ENCODE peak calls at places on chromosomes 16 and 17, in six cellular contexts. P is activated CD4-positive, alpha-beta T cell treated with anti-CD3 and anti-CD28 coated beads, Interleukin-2, amount 10 ng/mL, durations not matched to agents 7 days and 5 days; K is cardiac fibroblast; L is HuH-7.5; E is BE2C; C is hippocampal formation. I is an unnamed sample.

GRCh38 chr17:73255671-73256181 is 6.0 kb downstream of the CPSF4L start:
- DNase-seq in K (peak; percentile 35), C (no peak), L (peak; percentile 53), E (peak; percentile 68), P (peak; percentile 54), I (peak; percentile 70)

GRCh38 chr16:83574388-83574787 is 233.4 kb upstream of the HSBP1 start:
- DNase-seq in K (peak; percentile 20), C (no peak), L (no peak), P (no peak), E (no peak), I (peak; percentile 41)

GRCh38 chr17:68127914-68128313 is 92.4 kb downstream of the KPNA2 start:
- DNase-seq in L (no peak), K (no peak), P (no peak), C (no peak), E (no peak), I (no peak)

GRCh38 chr17:70144260-70144846 is 25.0 kb upstream of the KCNJ2 start:
- DNase-seq in K (peak; percentile 56), P (no peak), L (no peak), C (peak; percentile 67), E (no peak), I (peak; percentile 61)

GRCh38 chr16:81591538-81591870 is 146.9 kb downstream of the CMIP start:
- DNase-seq in C (no peak), P (no peak), E (no peak), K (no peak), L (no peak), I (no peak)

GRCh38 chr16:285146-286055 is 2.4 kb downstream of the PDIA2 start:
- DNase-seq in C (no peak), E (no peak), K (no peak), L (no peak), P (no peak), I (no peak)

GRCh38 chr17:7241783-7242716 is at the start of gene GABARAP:
- DNase-seq in E (peak; percentile 78), L (peak; percentile 64), K (peak; percentile 95), P (peak; percentile 93), C (peak; percentile 89), I (peak; percentile 98)

GRCh38 chr17:66755101-66755943 is 79.6 kb upstream of the CACNG5 start:
- DNase-seq in P (no peak), K (no peak), C (no peak), E (no peak), L (no peak), I (no peak)

GRCh38 chr16:12695454-12695853 is 108.2 kb downstream of the CPPED1 start:
- DNase-seq in P (no peak), K (no peak), L (no peak), C (no peak), E (no peak), I (no peak)

GRCh38 chr16:72050769-72051464 is 3.4 kb upstream of the HP start:
- DNase-seq in E (no peak), K (no peak), C (no peak), P (no peak), L (no peak), I (peak; percentile 41)

GRCh38 chr16:30658731-30659506 is 688 bp downstream of the FBRS start:
- DNase-seq in P (no peak), E (peak; percentile 80), L (peak; percentile 80), C (peak; percentile 99), K (peak; percentile 99), I (peak; percentile 99)

GRCh38 chr17:82315703-82316358 is 1.6 kb downstream of the CD7 start:
- DNase-seq in L (no peak), C (no peak), P (peak; percentile 42), E (peak; percentile 10), K (no peak), I (no peak)

GRCh38 chr16:66511615-66512500 is 38.1 kb downstream of the TK2 start:
- DNase-seq in K (peak; percentile 74), E (peak; percentile 40), C (no peak), P (no peak), L (no peak), I (peak; percentile 79)

GRCh38 chr16:66547101-66547989 is 2.6 kb downstream of the TK2 start:
- DNase-seq in L (no peak), E (no peak), P (no peak), C (no peak), K (no peak), I (no peak)

GRCh38 chr16:1150511-1150982 is 2.4 kb upstream of the CACNA1H start:
- DNase-seq in P (peak; percentile 15), L (peak; percentile 69), E (peak; percentile 45), C (no peak), K (no peak), I (peak; percentile 52)

GRCh38 chr17:43966276-43966675 is 12.5 kb upstream of the PYY start:
- DNase-seq in P (no peak), L (no peak), E (no peak), C (no peak), K (no peak), I (no peak)

GRCh38 chr17:1110844-1111598 is 68.8 kb downstream of the ABR start:
- DNase-seq in E (peak; percentile 60), P (no peak), K (peak; percentile 71), L (no peak), C (no peak), I (peak; percentile 85)

GRCh38 chr16:88979616-88980015 is 2.6 kb upstream of the CBFA2T3 start:
- DNase-seq in L (no peak), E (no peak), C (no peak), P (no peak), K (no peak), I (no peak)